ENCODE peak calls at places on chromosomes 12 and 14, in four cellular contexts. K is astrocyte, A is NCI-H510A treated with DMSO at 0.1 percent for 48 hours, Z is naive B cell. J is an unnamed sample.

GRCh38 chr14:54396183-54396492 is 669 bp upstream of the CDKN3 start:
- DNase-seq in A (no peak), K (no peak), Z (no peak), J (no peak)

GRCh38 chr12:93256258-93256969 is 121.3 kb upstream of the NUDT4 start:
- DNase-seq in A (no peak), K (no peak), Z (no peak), J (no peak)

GRCh38 chr12:59164226-59164625 is 243.9 kb upstream of the LRIG3 start:
- DNase-seq in A (no peak), Z (no peak), K (peak; percentile 77), J (no peak)

GRCh38 chr14:21467620-21468019 is 9.1 kb downstream of the RAB2B start:
- DNase-seq in A (no peak), Z (no peak), K (peak; percentile 77), J (no peak)

GRCh38 chr12:57477710-57478681 is 1.7 kb downstream of the ARHGAP9 start:
- DNase-seq in A (no peak), Z (peak; percentile 55), K (peak; percentile 35), J (no peak)

GRCh38 chr12:25130741-25131188 is 64.2 kb downstream of the DNAI7 start:
- DNase-seq in Z (peak; percentile 36), A (peak; percentile 51), K (peak; percentile 44), J (no peak)

GRCh38 chr12:121791671-121792496 is 1.6 kb downstream of the RHOF start:
- DNase-seq in K (no peak), A (no peak), Z (no peak), J (no peak)

GRCh38 chr12:60689137-60689536 is 1093.3 kb downstream of the SLC16A7 start:
- DNase-seq in K (no peak), A (no peak), Z (no peak), J (no peak)

GRCh38 chr12:527729-528128 is 68.0 kb downstream of the B4GALNT3 start:
- DNase-seq in A (no peak), Z (no peak), K (no peak), J (no peak)

GRCh38 chr12:27140478-27140969 is 58.1 kb upstream of the C12orf71 start:
- DNase-seq in A (no peak), Z (no peak), K (no peak), J (no peak)

GRCh38 chr14:22882529-22883190 is 362 bp upstream of the REM2 start:
- DNase-seq in Z (peak; percentile 29), K (peak; percentile 52), A (peak; percentile 62), J (no peak)

GRCh38 chr14:55450539-55450938 is 10.1 kb upstream of the TBPL2 start:
- DNase-seq in A (no peak), Z (no peak), K (no peak), J (no peak)

GRCh38 chr14:68707496-68707895 is 85.4 kb downstream of the ZFP36L1 start:
- DNase-seq in A (no peak), K (no peak), Z (no peak), J (no peak)

GRCh38 chr14:97978336-97978735 is 1181.2 kb downstream of the VRK1 start:
- DNase-seq in A (peak; percentile 58), K (peak; percentile 61), Z (no peak), J (peak; percentile 68)

GRCh38 chr14:105387530-105387922 is 10.8 kb upstream of the TEX22 start:
- DNase-seq in Z (no peak), A (no peak), K (no peak), J (no peak)

GRCh38 chr12:98998697-98999299 is 353.7 kb downstream of the APAF1 start:
- DNase-seq in Z (no peak), K (peak; percentile 23), A (peak; percentile 78), J (no peak)

GRCh38 chr14:104383931-104384775 is 195.4 kb upstream of the C14orf180 start:
- DNase-seq in A (no peak), Z (no peak), K (no peak), J (no peak)

GRCh38 chr14:85587152-85587697 is 57.3 kb downstream of the FLRT2 start:
- DNase-seq in Z (no peak), A (peak; percentile 53), K (peak; percentile 95), J (no peak)

GRCh38 chr14:93657875-93658274 is 130.4 kb downstream of the PRIMA1 start:
- DNase-seq in Z (no peak), K (no peak), A (no peak), J (no peak)